ENCODE peak calls at places on chromosomes 5 and 9, in ten cellular contexts. R is body of pancreas, K is pancreas, S is Caco-2, J is foreskin fibroblast, O is endothelial cell of umbilical vein, V is OCI-LY7, E is fibroblast of mammary gland, P is BJ, A is Peyer's patch. D is an unnamed sample.

GRCh38 chr9:123893831-123894460 is 36.0 kb downstream of the DENND1A start:
- DNase-seq in R (no peak), K (no peak), S (no peak), J (peak), O (no peak), V (no peak), E (peak), P (no peak), A (no peak), D (peak)

GRCh38 chr5:2176581-2176980 is 293.9 kb upstream of the IRX4 start:
- DNase-seq in R (no peak), K (no peak), S (no peak), J (no peak), O (no peak), V (no peak), E (no peak), P (no peak), A (no peak), D (no peak)

GRCh38 chr5:150904479-150905311 is at the start of gene ZNF300:
- DNase-seq in R (peak), K (peak), S (peak), J (peak), O (peak), V (no peak), E (peak), P (peak), A (peak), D (peak)

GRCh38 chr5:132456553-132457361 is 33.8 kb downstream of the IRF1 start:
- DNase-seq in R (peak), K (peak), S (no peak), J (peak), O (peak), V (peak), E (peak), P (no peak), A (peak), D (peak)

GRCh38 chr9:20041717-20042116 is 252.9 kb upstream of the SLC24A2 start:
- DNase-seq in R (no peak), K (no peak), S (no peak), J (no peak), O (no peak), V (no peak), E (no peak), P (no peak), A (no peak), D (no peak)

GRCh38 chr5:124995451-124995850 is 249.0 kb upstream of the ZNF608 start:
- DNase-seq in R (no peak), K (no peak), S (peak), J (peak), O (peak), V (no peak), E (no peak), P (no peak), A (no peak), D (peak)

GRCh38 chr9:69411931-69412740 is 87.1 kb downstream of the ENTREP1 start:
- DNase-seq in R (no peak), K (no peak), S (no peak), J (no peak), O (no peak), V (no peak), E (no peak), P (no peak), A (no peak), D (no peak)

GRCh38 chr9:23717505-23717904 is 108.5 kb downstream of the ELAVL2 start:
- DNase-seq in R (no peak), K (no peak), S (no peak), J (no peak), O (no peak), V (no peak), E (no peak), P (no peak), A (no peak), D (no peak)

GRCh38 chr5:9269024-9269423 is 276.9 kb downstream of the SEMA5A start:
- DNase-seq in R (no peak), K (no peak), S (no peak), J (peak), O (no peak), V (no peak), E (no peak), P (no peak), A (no peak), D (no peak)

GRCh38 chr5:61419141-61419540 is 87.1 kb downstream of the ZSWIM6 start:
- DNase-seq in R (no peak), K (no peak), S (no peak), J (no peak), O (no peak), V (no peak), E (no peak), P (no peak), A (no peak), D (no peak)

GRCh38 chr9:84711398-84711777 is 41.9 kb downstream of the NTRK2 start:
- DNase-seq in R (no peak), K (no peak), S (no peak), J (no peak), O (no peak), V (no peak), E (no peak), P (no peak), A (no peak), D (no peak)

GRCh38 chr5:140875085-140876065 is at the start of gene PCDHA12:
- DNase-seq in R (no peak), K (no peak), S (no peak), J (no peak), O (no peak), V (no peak), E (no peak), P (no peak), A (no peak), D (no peak)

GRCh38 chr5:140868721-140869554 is at the start of gene PCDHA11:
- DNase-seq in R (peak), K (no peak), S (no peak), J (no peak), O (peak), V (no peak), E (peak), P (no peak), A (no peak), D (no peak)

GRCh38 chr5:140870221-140871201 is 1.8 kb downstream of the PCDHA11 start:
- DNase-seq in R (no peak), K (no peak), S (no peak), J (no peak), O (no peak), V (no peak), E (no peak), P (no peak), A (no peak), D (no peak)

DNA sequence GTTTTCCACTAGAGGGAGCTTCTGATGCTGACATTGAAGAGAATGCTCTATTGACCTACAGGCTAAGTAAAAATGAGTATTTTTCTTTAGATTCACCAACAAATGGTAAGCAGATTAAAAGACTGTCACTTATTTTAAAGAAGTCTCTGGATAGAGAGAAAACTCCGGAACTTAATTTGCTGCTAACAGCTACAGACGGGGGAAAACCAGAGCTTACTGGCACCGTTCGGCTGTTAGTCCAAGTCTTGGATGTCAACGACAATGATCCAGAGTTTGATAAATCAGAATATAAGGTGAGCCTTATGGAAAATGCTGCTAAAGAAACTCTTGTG is 764 bp downstream of the PCDHA11 start:
- DNase-seq in R (no peak), K (no peak), S (no peak), J (no peak), O (no peak), V (peak), E (peak), P (no peak), A (no peak), D (no peak)
- H3K4me3 ChIP-seq in R (no peak), K (no peak), S (no peak), J (no peak), O (no peak), V (no peak), E (no peak), P (no peak), A (no peak), D (no peak)

GRCh38 chr9:131980267-131980916 is 99.3 kb downstream of the MED27 start:
- DNase-seq in R (no peak), K (no peak), S (no peak), J (no peak), O (no peak), V (no peak), E (no peak), P (no peak), A (no peak), D (no peak)

GRCh38 chr9:131982102-131982501 is 97.6 kb downstream of the MED27 start:
- DNase-seq in R (no peak), K (no peak), S (no peak), J (no peak), O (no peak), V (no peak), E (no peak), P (no peak), A (no peak), D (no peak)

GRCh38 chr9:131984564-131984963 is 95.1 kb downstream of the MED27 start:
- DNase-seq in R (no peak), K (no peak), S (no peak), J (peak), O (peak), V (no peak), E (no peak), P (no peak), A (no peak), D (no peak)

GRCh38 chr9:131982683-131983239 is 96.9 kb downstream of the MED27 start:
- DNase-seq in R (no peak), K (no peak), S (no peak), J (peak), O (no peak), V (no peak), E (peak), P (no peak), A (no peak), D (no peak)

GRCh38 chr9:131981116-131981847 is 98.4 kb downstream of the MED27 start:
- DNase-seq in R (no peak), K (no peak), S (no peak), J (peak), O (peak), V (no peak), E (peak), P (no peak), A (no peak), D (peak)
- TF ChIP-seq CTCF in R (no peak), K (no peak), S (no peak), J (no peak), O (no peak), V (no peak), E (no peak), P (no peak), A (no peak), D (no peak)

DNA sequence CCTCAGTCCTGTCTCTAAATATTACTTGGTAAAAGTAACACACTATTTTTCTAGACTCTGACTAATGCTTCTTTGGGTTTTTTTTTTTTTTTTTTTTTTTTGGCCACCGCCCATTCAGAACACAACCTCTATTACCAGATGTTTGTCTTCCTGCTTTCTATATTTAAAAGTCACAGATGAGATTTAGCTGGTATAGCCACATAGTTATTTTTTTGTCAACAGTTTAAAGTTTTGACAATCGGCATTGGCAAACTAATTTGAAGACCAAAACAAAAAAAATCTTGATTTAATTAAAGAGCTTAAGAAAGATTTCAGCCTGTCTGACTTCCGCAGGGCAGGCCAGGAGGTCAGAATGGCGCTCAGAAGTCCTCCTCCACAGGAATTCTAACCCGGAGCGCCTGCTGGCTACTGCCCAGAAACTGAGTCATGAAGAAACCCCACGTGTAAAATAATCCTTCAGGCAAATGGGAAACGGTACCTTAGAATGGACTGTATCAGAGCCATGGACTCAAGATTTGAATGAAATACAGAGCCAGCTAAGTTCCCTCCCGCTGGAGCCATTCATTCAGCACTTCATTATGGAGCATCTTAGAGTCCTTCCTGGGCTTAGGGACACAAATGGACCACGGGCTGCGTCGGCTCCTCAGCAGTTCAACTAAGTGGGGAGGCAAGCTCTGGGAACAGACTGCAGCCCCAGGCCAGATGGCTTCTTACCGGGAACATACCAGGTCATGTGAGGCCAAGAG is 55.6 kb downstream of the PTPDC1 start:
- DNase-seq in R (peak), K (peak), S (no peak), J (peak), O (peak), V (no peak), E (peak), P (peak), A (peak), D (peak)
- H3K4me3 ChIP-seq in R (no peak), K (no peak), S (no peak), J (no peak), O (no peak), V (no peak), E (peak), P (no peak), A (no peak), D (no peak)

DNA sequence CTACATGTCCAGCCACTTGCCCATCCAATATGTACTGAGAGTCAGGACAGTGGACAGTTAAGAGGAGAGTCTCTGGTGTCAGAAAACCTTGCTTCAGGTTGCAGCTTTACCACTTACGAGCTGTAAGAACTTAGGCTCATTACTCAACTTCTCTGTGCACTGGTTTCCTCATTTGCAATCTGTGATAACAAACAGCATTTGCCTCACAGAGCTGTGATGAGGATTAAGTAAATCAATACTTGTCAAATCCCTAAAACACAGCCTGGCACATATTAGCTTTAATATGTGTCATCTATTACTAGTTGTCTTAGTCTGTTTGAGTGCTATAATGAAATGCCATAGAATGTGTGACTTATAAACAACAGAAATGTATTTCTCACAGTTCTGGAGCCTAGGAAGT is 8.5 kb downstream of the GOLGA1 start:
- DNase-seq in R (no peak), K (no peak), S (no peak), J (no peak), O (no peak), V (no peak), E (no peak), P (no peak), A (no peak), D (no peak)
- TF ChIP-seq CTCF in R (no peak), K (no peak), S (no peak), J (no peak), O (no peak), V (no peak), E (no peak), P (no peak), A (no peak), D (no peak)

GRCh38 chr9:4742246-4742645 is 1.2 kb upstream of the AK3 start:
- DNase-seq in R (no peak), K (no peak), S (no peak), J (peak), O (no peak), V (no peak), E (no peak), P (no peak), A (no peak), D (no peak)
- H3K4me3 ChIP-seq in R (no peak), K (no peak), S (no peak), J (no peak), O (no peak), V (peak), E (peak), P (no peak), A (no peak), D (peak)

GRCh38 chr5:104345513-104345823 is 782.9 kb upstream of the NUDT12 start:
- DNase-seq in R (no peak), K (no peak), S (no peak), J (no peak), O (no peak), V (no peak), E (no peak), P (no peak), A (no peak), D (no peak)

GRCh38 chr5:104344809-104345512 is 782.4 kb upstream of the NUDT12 start:
- DNase-seq in R (peak), K (no peak), S (no peak), J (peak), O (peak), V (no peak), E (peak), P (no peak), A (no peak), D (peak)

GRCh38 chr5:104352954-104353353 is 790.4 kb upstream of the NUDT12 start:
- DNase-seq in R (no peak), K (no peak), S (no peak), J (no peak), O (no peak), V (no peak), E (no peak), P (no peak), A (no peak), D (no peak)

DNA sequence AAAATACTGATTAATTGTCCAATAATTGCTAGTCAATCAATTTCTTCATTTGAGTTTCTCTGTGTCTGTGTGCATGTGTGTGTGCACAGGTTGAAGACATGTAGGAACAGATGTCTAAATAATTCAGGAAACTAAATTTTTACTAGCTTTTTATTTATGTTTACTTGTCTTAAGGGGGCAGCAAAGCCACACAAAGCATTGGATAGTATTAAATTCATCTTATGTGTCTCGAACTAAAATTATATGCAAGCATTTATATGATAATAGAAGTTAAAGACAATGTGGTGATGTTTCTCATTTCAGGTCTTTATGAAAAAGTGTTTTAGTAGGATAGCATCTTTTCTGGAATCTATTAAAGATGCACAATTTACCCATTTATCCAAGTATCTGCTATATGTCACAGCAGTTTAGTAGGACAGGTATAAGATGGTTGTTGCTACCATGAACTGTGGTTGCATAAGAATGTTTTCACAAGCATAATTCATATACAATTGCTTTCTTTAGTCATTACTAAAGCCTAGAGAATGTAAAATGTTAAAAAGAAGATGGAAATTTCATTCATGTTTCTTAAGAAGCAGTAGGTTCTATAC is 784.6 kb upstream of the NUDT12 start:
- DNase-seq in R (no peak), K (no peak), S (no peak), J (peak), O (peak), V (no peak), E (peak), P (no peak), A (no peak), D (peak)
- TF ChIP-seq CTCF in R (peak), K (no peak), S (no peak), J (no peak), O (peak), V (peak), E (peak), P (no peak), A (no peak), D (peak)

GRCh38 chr9:136714096-136714875 is 1.9 kb downstream of the DIPK1B start:
- DNase-seq in R (no peak), K (no peak), S (no peak), J (no peak), O (peak), V (no peak), E (no peak), P (no peak), A (no peak), D (no peak)

GRCh38 chr9:136713555-136713949 is 1.2 kb downstream of the DIPK1B start:
- DNase-seq in R (no peak), K (no peak), S (no peak), J (no peak), O (peak), V (no peak), E (no peak), P (no peak), A (no peak), D (no peak)

GRCh38 chr9:136710543-136710942 is 1.8 kb upstream of the DIPK1B start:
- DNase-seq in R (no peak), K (no peak), S (no peak), J (peak), O (no peak), V (no peak), E (no peak), P (no peak), A (no peak), D (no peak)

GRCh38 chr9:136712690-136713554 is 550 bp downstream of the DIPK1B start:
- DNase-seq in R (no peak), K (no peak), S (no peak), J (no peak), O (no peak), V (no peak), E (no peak), P (no peak), A (no peak), D (no peak)

GRCh38 chr9:136711751-136712689 is at the start of gene DIPK1B:
- DNase-seq in R (peak), K (no peak), S (peak), J (no peak), O (peak), V (peak), E (no peak), P (no peak), A (no peak), D (no peak)
- H3K4me3 ChIP-seq in R (peak), K (peak), S (peak), J (no peak), O (peak), V (peak), E (no peak), P (no peak), A (peak), D (peak)

GRCh38 chr9:21828853-21829405 is 26.5 kb downstream of the MTAP start:
- DNase-seq in R (no peak), K (no peak), S (no peak), J (no peak), O (no peak), V (no peak), E (no peak), P (no peak), A (no peak), D (no peak)

GRCh38 chr9:21830589-21830988 is 28.2 kb downstream of the MTAP start:
- DNase-seq in R (no peak), K (no peak), S (no peak), J (no peak), O (no peak), V (no peak), E (peak), P (no peak), A (no peak), D (no peak)

DNA sequence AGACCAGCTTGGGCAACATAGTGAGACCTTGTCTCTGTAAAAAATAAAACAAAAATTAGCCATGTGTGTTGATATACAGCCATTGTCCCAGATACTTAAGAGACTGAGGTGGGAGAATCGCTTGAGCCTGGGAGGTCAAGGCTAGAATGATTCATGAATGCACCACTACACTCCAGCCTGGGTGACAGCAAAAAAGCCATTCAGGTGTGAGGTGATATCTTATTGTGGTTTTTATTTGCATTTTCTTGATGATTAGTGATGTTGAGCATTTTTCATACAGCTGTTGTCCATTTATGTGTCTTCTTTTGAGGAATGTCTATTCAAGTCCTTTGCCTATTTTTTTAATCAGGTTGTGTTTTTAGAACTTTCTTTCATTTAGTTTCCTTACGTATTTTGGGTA is 23.2 kb downstream of the MTAP start:
- DNase-seq in R (no peak), K (no peak), S (no peak), J (no peak), O (no peak), V (no peak), E (no peak), P (no peak), A (no peak), D (no peak)
- TF ChIP-seq CTCF in R (no peak), K (no peak), S (no peak), J (no peak), O (no peak), V (no peak), E (no peak), P (no peak), A (no peak), D (no peak)

D was measured in fibroblast of villous mesenchyme.